ENCODE peak calls at places on chromosomes 4 and X, in five cellular contexts. Z is activated CD4-positive, CD25-positive, alpha-beta regulatory T cell; R is activated effector memory CD4-positive, alpha-beta T cell treated with Interleukin-2 at 50 U/mL for 16 hours; U is islet precursor cell; H is GM04504. W is an unnamed sample.

GRCh38 chr4:127982445-127982844 is 17.2 kb downstream of the ABHD18 start:
- DNase-seq in R (no peak), H (no peak), U (no peak), Z (no peak), W (no peak)

GRCh38 chr4:188989371-188989770 is 850.1 kb downstream of the TRIML1 start:
- DNase-seq in U (no peak), R (no peak), H (no peak), Z (no peak), W (no peak)

GRCh38 chr4:118957683-118958082 is 69.0 kb downstream of the SYNPO2 start:
- DNase-seq in H (no peak), R (no peak), U (no peak), Z (no peak), W (no peak)

GRCh38 chrX:139196890-139197289 is 333.6 kb upstream of the F9 start:
- DNase-seq in R (no peak), U (no peak), Z (no peak), H (no peak), W (no peak)

GRCh38 chr4:96149911-96150310 is 310.0 kb downstream of the PDHA2 start:
- DNase-seq in H (no peak), U (no peak), Z (no peak), R (no peak), W (no peak)

GRCh38 chr4:76987153-76987562 is 37.6 kb downstream of the SEPTIN11 start:
- DNase-seq in Z (no peak), H (peak), R (no peak), U (no peak), W (no peak)

GRCh38 chr4:15234101-15234500 is 193.7 kb upstream of the C1QTNF7 start:
- DNase-seq in U (no peak), R (no peak), Z (no peak), H (peak), W (no peak)

GRCh38 chrX:47540754-47541538 is 20.1 kb upstream of the ARAF start:
- DNase-seq in H (peak), Z (no peak), R (no peak), U (peak), W (peak)

GRCh38 chr4:92307156-92307555 is 3.4 kb downstream of the GRID2 start:
- DNase-seq in U (no peak), Z (no peak), H (no peak), R (no peak), W (no peak)

GRCh38 chr4:166143227-166143626 is 270.2 kb downstream of the TLL1 start:
- DNase-seq in U (no peak), Z (no peak), H (no peak), R (no peak), W (no peak)

GRCh38 chr4:53706422-53707032 is 115.2 kb upstream of the LNX1 start:
- DNase-seq in R (no peak), H (no peak), Z (no peak), U (no peak), W (peak)

GRCh38 chr4:11507920-11508319 is 79.2 kb upstream of the HS3ST1 start:
- DNase-seq in H (no peak), R (no peak), Z (no peak), U (no peak), W (no peak)

GRCh38 chrX:103607385-103608304 is at the start of gene TCEAL3:
- DNase-seq in Z (no peak), R (no peak), U (peak), H (no peak), W (no peak)

GRCh38 chr4:137664416-137664815 is 132.1 kb upstream of the PCDH18 start:
- DNase-seq in Z (no peak), R (no peak), U (no peak), H (peak), W (no peak)

GRCh38 chr4:10253765-10254164 is 137.2 kb upstream of the WDR1 start:
- DNase-seq in U (no peak), Z (no peak), R (no peak), H (no peak), W (no peak)

GRCh38 chr4:112604590-112604989 is 32.1 kb downstream of the ZGRF1 start:
- DNase-seq in Z (no peak), U (peak), R (no peak), H (peak), W (peak)

GRCh38 chr4:165152527-165152926 is 39.9 kb upstream of the TMEM192 start:
- DNase-seq in U (no peak), H (peak), R (no peak), Z (no peak), W (no peak)

GRCh38 chr4:102299708-102300107 is 45.6 kb downstream of the SLC39A8 start:
- DNase-seq in Z (no peak), U (peak), H (peak), R (no peak), W (peak)

GRCh38 chrX:25737540-25737939 is 400.6 kb upstream of the MAGEB18 start:
- DNase-seq in H (no peak), Z (no peak), R (no peak), U (no peak), W (no peak)

GRCh38 chr4:58658701-58659100 is 1548.5 kb upstream of the IGFBP7 start:
- DNase-seq in R (no peak), Z (no peak), U (no peak), H (no peak), W (no peak)

GRCh38 chr4:88018471-88018870 is 11.0 kb downstream of the PKD2 start:
- DNase-seq in U (no peak), H (peak), Z (no peak), R (no peak), W (no peak)

GRCh38 chrX:129427267-129427666 is 96.0 kb downstream of the SMARCA1 start:
- DNase-seq in Z (no peak), H (no peak), R (no peak), U (no peak), W (no peak)

GRCh38 chr4:77347341-77347740 is 190.3 kb downstream of the CCNG2 start:
- DNase-seq in U (peak), Z (no peak), H (no peak), R (no peak), W (no peak)

GRCh38 chrX:24396236-24396929 is 35.9 kb downstream of the SUPT20HL1 start:
- DNase-seq in R (no peak), U (no peak), Z (no peak), H (no peak), W (peak)

GRCh38 chr4:81120055-81120454 is 89.5 kb downstream of the BMP3 start:
- DNase-seq in R (no peak), U (no peak), Z (no peak), H (no peak), W (no peak)

W was measured in trophoblast cell.